ENCODE peak calls at places on chromosomes 11 and 22, in ten cellular contexts. P is HS-27A, W is iPS-NIHi11, F is memory B cell, U is GM23248, V is GM13977, T is KBM-7, Z is neural crest cell, O is thyroid gland, B is heart left ventricle. C is an unnamed sample.

GRCh38 chr11:70745936-70746335 is 347.6 kb downstream of the CTTN start:
- DNase-seq in P (no peak), W (no peak), F (no peak), U (no peak), V (no peak), T (no peak), Z (no peak), O (no peak), B (no peak), C (no peak)

GRCh38 chr22:23696326-23696851 is 5.6 kb downstream of the RGL4 start:
- DNase-seq in P (no peak), W (no peak), F (peak; percentile 71), U (no peak), V (peak; percentile 85), T (peak; percentile 73), Z (no peak), O (no peak), B (no peak), C (peak; percentile 37)

GRCh38 chr22:32712644-32713355 is 88.7 kb upstream of the TIMP3 start:
- DNase-seq in P (no peak), W (no peak), F (no peak), U (peak; percentile 53), V (no peak), T (no peak), Z (no peak), O (no peak), B (no peak), C (no peak)

GRCh38 chr22:42685941-42686666 is 34.6 kb downstream of the A4GALT start:
- DNase-seq in P (no peak), W (peak; percentile 55), F (no peak), U (no peak), V (no peak), T (no peak), Z (no peak), O (no peak), B (peak; percentile 84), C (no peak)

GRCh38 chr11:65308281-65308891 is 6.3 kb upstream of the CDC42EP2 start:
- DNase-seq in P (no peak), W (no peak), F (no peak), U (no peak), V (no peak), T (no peak), Z (no peak), O (peak; percentile 86), B (peak; percentile 56), C (no peak)

GRCh38 chr22:19805821-19806212 is 45.2 kb downstream of the TBX1 start:
- DNase-seq in P (no peak), W (no peak), F (no peak), U (no peak), V (no peak), T (no peak), Z (no peak), O (peak; percentile 2), B (no peak), C (no peak)

GRCh38 chr22:35883028-35883620 is 145.5 kb downstream of the RBFOX2 start:
- DNase-seq in P (no peak), W (no peak), F (no peak), U (peak; percentile 71), V (no peak), T (no peak), Z (no peak), O (no peak), B (no peak), C (no peak)

GRCh38 chr11:113681711-113682410 is 24.2 kb downstream of the TMPRSS5 start:
- DNase-seq in P (no peak), W (peak; percentile 41), F (no peak), U (no peak), V (no peak), T (no peak), Z (no peak), O (peak; percentile 14), B (no peak), C (no peak)

GRCh38 chr11:7596975-7597391 is 76.3 kb downstream of the CYB5R2 start:
- DNase-seq in P (no peak), W (no peak), F (no peak), U (no peak), V (no peak), T (no peak), Z (no peak), O (peak; percentile 55), B (no peak), C (no peak)

GRCh38 chr11:46983598-46983997 is 47.0 kb downstream of the CSTPP1 start:
- DNase-seq in P (no peak), W (no peak), F (no peak), U (no peak), V (no peak), T (no peak), Z (no peak), O (no peak), B (no peak), C (no peak)

GRCh38 chr11:31790649-31791048 is 20.5 kb downstream of the PAX6 start:
- DNase-seq in P (no peak), W (no peak), F (no peak), U (no peak), V (no peak), T (no peak), Z (no peak), O (no peak), B (no peak), C (no peak)

GRCh38 chr11:19436932-19437331 is 196.2 kb upstream of the E2F8 start:
- DNase-seq in P (no peak), W (no peak), F (no peak), U (no peak), V (peak; percentile 32), T (no peak), Z (no peak), O (no peak), B (no peak), C (no peak)

GRCh38 chr11:77053217-77054013 is 13.4 kb upstream of the CAPN5 start:
- DNase-seq in P (no peak), W (no peak), F (no peak), U (no peak), V (no peak), T (no peak), Z (no peak), O (no peak), B (no peak), C (no peak)

GRCh38 chr22:45998638-45999378 is 21.8 kb upstream of the WNT7B start:
- DNase-seq in P (no peak), W (no peak), F (no peak), U (no peak), V (no peak), T (no peak), Z (no peak), O (no peak), B (no peak), C (no peak)

GRCh38 chr11:130168105-130168504 is 8.5 kb downstream of the ST14 start:
- DNase-seq in P (no peak), W (no peak), F (no peak), U (peak; percentile 78), V (no peak), T (no peak), Z (no peak), O (no peak), B (no peak), C (no peak)

GRCh38 chr22:47966316-47966715 is 1203.9 kb downstream of the TBC1D22A start:
- DNase-seq in P (no peak), W (no peak), F (no peak), U (no peak), V (no peak), T (no peak), Z (no peak), O (no peak), B (no peak), C (no peak)

GRCh38 chr22:39967103-39967829 is 7.1 kb downstream of the TMA7B start:
- DNase-seq in P (no peak), W (no peak), F (no peak), U (peak; percentile 61), V (no peak), T (no peak), Z (no peak), O (no peak), B (no peak), C (no peak)

C was measured in GM12864.